ENCODE peak calls at places on chromosomes 11 and 22, in seven cellular contexts. One of them, this sample, is unnamed.

GRCh38 chr11:44889266-44889665 is 61.4 kb downstream of the TP53I11 start:
- DNase-seq in tibial artery: no peak
- DNase-seq in body of pancreas: no peak
- DNase-seq in sigmoid colon: no peak
- DNase-seq in CD4-positive, alpha-beta T cell: no peak
- DNase-seq in osteocyte: no peak
- DNase-seq in pancreas: no peak
- DNase-seq in this sample: no peak

GRCh38 chr11:132106336-132106982 is 736.0 kb downstream of the NTM start:
- DNase-seq in tibial artery: no peak
- DNase-seq in osteocyte: no peak
- DNase-seq in sigmoid colon: no peak
- DNase-seq in pancreas: no peak
- DNase-seq in body of pancreas: no peak
- DNase-seq in CD4-positive, alpha-beta T cell: no peak
- DNase-seq in this sample: no peak

GRCh38 chr11:43810929-43811596 is 69.6 kb upstream of the ALKBH3 start:
- DNase-seq in body of pancreas: no peak
- DNase-seq in osteocyte: no peak
- DNase-seq in sigmoid colon: no peak
- DNase-seq in CD4-positive, alpha-beta T cell: no peak
- DNase-seq in tibial artery: no peak
- DNase-seq in pancreas: no peak
- DNase-seq in this sample: no peak

GRCh38 chr22:25085930-25086901 is 113.4 kb upstream of the CRYBB3 start:
- DNase-seq in pancreas: no peak
- DNase-seq in CD4-positive, alpha-beta T cell: no peak
- DNase-seq in osteocyte: no peak
- DNase-seq in tibial artery: peak; percentile 69
- DNase-seq in body of pancreas: no peak
- DNase-seq in sigmoid colon: no peak
- DNase-seq in this sample: no peak

GRCh38 chr11:94553938-94554337 is 10.2 kb downstream of the FUT4 start:
- DNase-seq in tibial artery: no peak
- DNase-seq in body of pancreas: no peak
- DNase-seq in pancreas: peak; percentile 26
- DNase-seq in sigmoid colon: no peak
- DNase-seq in CD4-positive, alpha-beta T cell: no peak
- DNase-seq in osteocyte: no peak
- DNase-seq in this sample: no peak

GRCh38 chr11:43268786-43269185 is 43.0 kb upstream of the API5 start:
- DNase-seq in tibial artery: no peak
- DNase-seq in sigmoid colon: no peak
- DNase-seq in CD4-positive, alpha-beta T cell: no peak
- DNase-seq in pancreas: no peak
- DNase-seq in body of pancreas: no peak
- DNase-seq in osteocyte: no peak
- DNase-seq in this sample: no peak

GRCh38 chr22:22068025-22068424 is 85.4 kb upstream of the TOP3B start:
- DNase-seq in osteocyte: no peak
- DNase-seq in body of pancreas: no peak
- DNase-seq in tibial artery: no peak
- DNase-seq in sigmoid colon: no peak
- DNase-seq in CD4-positive, alpha-beta T cell: no peak
- DNase-seq in pancreas: no peak
- DNase-seq in this sample: no peak

GRCh38 chr11:62071408-62071807 is 52.4 kb upstream of the INCENP start:
- DNase-seq in osteocyte: no peak
- DNase-seq in CD4-positive, alpha-beta T cell: no peak
- DNase-seq in tibial artery: no peak
- DNase-seq in sigmoid colon: no peak
- DNase-seq in pancreas: no peak
- DNase-seq in body of pancreas: no peak
- DNase-seq in this sample: no peak

GRCh38 chr11:120956710-120957500 is 67.0 kb upstream of the TBCEL start:
- DNase-seq in sigmoid colon: no peak
- DNase-seq in pancreas: no peak
- DNase-seq in CD4-positive, alpha-beta T cell: peak; percentile 7
- DNase-seq in osteocyte: no peak
- DNase-seq in body of pancreas: no peak
- DNase-seq in tibial artery: no peak
- DNase-seq in this sample: no peak

GRCh38 chr11:75474240-75474639 is 41.2 kb upstream of the KLHL35 start:
- DNase-seq in tibial artery: no peak
- DNase-seq in CD4-positive, alpha-beta T cell: no peak
- DNase-seq in body of pancreas: no peak
- DNase-seq in sigmoid colon: no peak
- DNase-seq in pancreas: no peak
- DNase-seq in osteocyte: no peak
- DNase-seq in this sample: no peak

GRCh38 chr22:44360686-44361381 is 48.1 kb upstream of the SHISAL1 start:
- DNase-seq in osteocyte: peak; percentile 93
- DNase-seq in sigmoid colon: peak; percentile 85
- DNase-seq in pancreas: no peak
- DNase-seq in CD4-positive, alpha-beta T cell: no peak
- DNase-seq in tibial artery: peak; percentile 60
- DNase-seq in body of pancreas: no peak
- DNase-seq in this sample: no peak

GRCh38 chr11:128626913-128627665 is 39.7 kb upstream of the ETS1 start:
- DNase-seq in CD4-positive, alpha-beta T cell: no peak
- DNase-seq in osteocyte: no peak
- DNase-seq in body of pancreas: no peak
- DNase-seq in pancreas: no peak
- DNase-seq in sigmoid colon: no peak
- DNase-seq in tibial artery: no peak
- DNase-seq in this sample: no peak

GRCh38 chr11:60159868-60160267 is 23.0 kb downstream of the MS4A6A start:
- DNase-seq in body of pancreas: no peak
- DNase-seq in tibial artery: no peak
- DNase-seq in sigmoid colon: no peak
- DNase-seq in pancreas: no peak
- DNase-seq in osteocyte: no peak
- DNase-seq in CD4-positive, alpha-beta T cell: no peak
- DNase-seq in this sample: no peak

GRCh38 chr22:50081426-50082196 is 3.6 kb downstream of the MLC1 start:
- DNase-seq in pancreas: no peak
- DNase-seq in body of pancreas: no peak
- DNase-seq in sigmoid colon: no peak
- DNase-seq in CD4-positive, alpha-beta T cell: no peak
- DNase-seq in osteocyte: no peak
- DNase-seq in tibial artery: no peak
- DNase-seq in this sample: no peak

GRCh38 chr11:64924910-64925284 is 408 bp downstream of the PPP2R5B start:
- DNase-seq in pancreas: peak; percentile 52
- DNase-seq in CD4-positive, alpha-beta T cell: no peak
- DNase-seq in tibial artery: no peak
- DNase-seq in body of pancreas: peak; percentile 41
- DNase-seq in osteocyte: no peak
- DNase-seq in sigmoid colon: peak; percentile 76
- DNase-seq in this sample: no peak

GRCh38 chr11:8766993-8767374 is 84.4 kb downstream of the RPL27A start:
- DNase-seq in CD4-positive, alpha-beta T cell: no peak
- DNase-seq in osteocyte: no peak
- DNase-seq in pancreas: no peak
- DNase-seq in sigmoid colon: no peak
- DNase-seq in body of pancreas: no peak
- DNase-seq in tibial artery: no peak
- DNase-seq in this sample: no peak

GRCh38 chr11:61472282-61472681 is 36.3 kb upstream of the LRRC10B start:
- DNase-seq in sigmoid colon: peak; percentile 85
- DNase-seq in osteocyte: no peak
- DNase-seq in body of pancreas: no peak
- DNase-seq in pancreas: no peak
- DNase-seq in CD4-positive, alpha-beta T cell: no peak
- DNase-seq in tibial artery: peak; percentile 91
- DNase-seq in this sample: no peak

GRCh38 chr11:121547574-121547973 is 94.8 kb upstream of the SORL1-AS1 start:
- DNase-seq in osteocyte: peak; percentile 25
- DNase-seq in body of pancreas: no peak
- DNase-seq in sigmoid colon: no peak
- DNase-seq in CD4-positive, alpha-beta T cell: no peak
- DNase-seq in pancreas: no peak
- DNase-seq in tibial artery: no peak
- DNase-seq in this sample: no peak

GRCh38 chr11:3030289-3031070 is 26.7 kb downstream of the CARS1 start:
- DNase-seq in sigmoid colon: no peak
- DNase-seq in tibial artery: no peak
- DNase-seq in osteocyte: no peak
- DNase-seq in pancreas: no peak
- DNase-seq in body of pancreas: no peak
- DNase-seq in CD4-positive, alpha-beta T cell: no peak
- DNase-seq in this sample: no peak

GRCh38 chr22:48242461-48242864 is 1480.0 kb downstream of the TBC1D22A start:
- DNase-seq in body of pancreas: no peak
- DNase-seq in CD4-positive, alpha-beta T cell: no peak
- DNase-seq in tibial artery: no peak
- DNase-seq in pancreas: no peak
- DNase-seq in osteocyte: peak; percentile 73
- DNase-seq in sigmoid colon: no peak
- DNase-seq in this sample: no peak

GRCh38 chr11:105718641-105719040 is 108.8 kb downstream of the GRIA4 start:
- DNase-seq in CD4-positive, alpha-beta T cell: no peak
- DNase-seq in pancreas: no peak
- DNase-seq in osteocyte: no peak
- DNase-seq in tibial artery: no peak
- DNase-seq in body of pancreas: no peak
- DNase-seq in sigmoid colon: no peak
- DNase-seq in this sample: no peak

DNA sequence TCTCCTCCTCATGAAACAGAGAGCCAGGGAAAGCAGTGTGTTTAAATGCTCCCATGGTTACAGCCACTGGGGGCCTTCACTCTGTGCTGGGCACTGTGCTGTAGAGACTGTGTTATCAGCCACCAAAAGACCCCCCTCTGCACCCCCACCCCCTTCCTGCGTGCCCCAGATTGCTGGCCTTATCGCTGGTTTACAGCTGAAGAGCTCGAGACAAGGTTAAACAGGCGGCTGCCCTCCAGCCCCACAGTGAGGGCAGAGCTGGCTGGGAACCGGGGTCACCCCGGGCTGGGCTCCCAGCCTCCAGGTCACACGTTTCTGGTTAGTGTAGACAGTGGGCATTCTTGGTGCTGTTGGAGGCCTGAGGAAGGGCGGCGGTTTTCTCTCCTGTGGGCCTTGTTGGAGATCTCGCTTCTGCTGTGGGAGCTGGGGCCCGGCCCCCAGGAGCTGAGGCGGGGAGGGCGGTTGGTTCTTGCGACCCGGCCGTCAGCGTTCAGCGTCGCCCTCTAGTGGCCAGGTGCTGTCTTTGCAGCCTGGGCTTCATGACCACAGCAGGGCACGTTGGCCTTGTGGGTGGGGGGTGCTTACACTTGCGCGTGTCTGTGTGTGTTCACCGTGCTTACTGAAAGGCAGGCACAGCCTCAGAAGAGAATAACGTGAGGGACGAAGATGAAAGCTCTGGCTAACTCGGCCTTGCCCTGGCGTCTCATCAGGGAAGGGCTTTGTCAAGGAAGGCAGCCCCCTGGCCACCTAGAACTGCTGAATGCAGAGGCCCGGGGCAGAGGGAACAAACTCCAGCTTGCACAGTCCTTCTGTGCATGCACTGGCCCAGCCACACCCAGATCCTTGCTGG is 40.8 kb downstream of the TBC1D22A start:
- DNase-seq in sigmoid colon: peak; percentile 68
- DNase-seq in osteocyte: peak; percentile 84
- DNase-seq in tibial artery: no peak
- DNase-seq in pancreas: peak; percentile 67
- DNase-seq in CD4-positive, alpha-beta T cell: peak; percentile 65
- DNase-seq in body of pancreas: peak; percentile 59
- DNase-seq in this sample: peak; percentile 65
- TF ChIP-seq CTCF in sigmoid colon: peak; percentile 81
- TF ChIP-seq CTCF in osteocyte: peak; percentile 78
- TF ChIP-seq CTCF in tibial artery: peak; percentile 67
- TF ChIP-seq CTCF in pancreas: peak; percentile 95
- TF ChIP-seq CTCF in CD4-positive, alpha-beta T cell: peak; percentile 91
- TF ChIP-seq CTCF in body of pancreas: peak; percentile 88
- TF ChIP-seq CTCF in this sample: peak; percentile 99

DNA sequence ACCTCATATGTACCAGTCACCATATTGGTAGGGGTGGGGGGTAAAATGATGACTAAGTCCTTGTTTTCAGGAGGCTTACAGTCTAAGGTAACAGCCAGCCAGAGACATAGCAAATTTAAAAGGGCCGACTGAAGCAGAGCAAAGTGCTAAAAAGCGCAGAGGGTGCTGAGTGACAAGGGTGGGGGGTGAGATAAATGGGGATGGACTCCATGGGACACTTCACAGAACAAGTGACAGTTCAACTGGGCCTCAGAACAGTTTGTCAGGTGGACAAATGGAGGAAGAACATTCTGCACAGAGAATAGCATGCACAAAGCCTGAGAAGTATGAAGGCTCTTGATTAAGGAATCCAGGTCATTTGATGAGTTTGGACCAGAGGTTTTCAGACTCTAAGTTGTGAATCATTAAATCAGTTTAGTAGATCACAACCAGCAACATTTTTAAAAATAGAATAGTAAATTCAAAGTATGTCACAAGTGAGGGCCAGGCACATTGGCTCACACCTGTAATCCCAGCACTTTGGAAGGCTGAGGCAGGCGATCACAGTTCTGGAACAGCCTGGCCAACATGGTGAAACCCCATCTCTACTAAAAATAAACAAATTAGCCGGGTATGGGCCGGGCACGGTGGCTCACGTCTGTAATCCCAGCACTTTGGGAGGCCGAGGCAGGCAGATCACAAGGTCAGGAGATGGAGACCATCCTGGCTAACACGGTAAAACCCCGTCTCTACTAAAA is 14.0 kb downstream of the BBS1 start:
- DNase-seq in tibial artery: no peak
- DNase-seq in pancreas: no peak
- DNase-seq in CD4-positive, alpha-beta T cell: no peak
- DNase-seq in osteocyte: no peak
- DNase-seq in body of pancreas: no peak
- DNase-seq in sigmoid colon: no peak
- DNase-seq in this sample: no peak
- TF ChIP-seq CTCF in tibial artery: no peak
- TF ChIP-seq CTCF in pancreas: no peak
- TF ChIP-seq CTCF in CD4-positive, alpha-beta T cell: no peak
- TF ChIP-seq CTCF in osteocyte: no peak
- TF ChIP-seq CTCF in body of pancreas: no peak
- TF ChIP-seq CTCF in sigmoid colon: no peak
- TF ChIP-seq CTCF in this sample: no peak

DNA sequence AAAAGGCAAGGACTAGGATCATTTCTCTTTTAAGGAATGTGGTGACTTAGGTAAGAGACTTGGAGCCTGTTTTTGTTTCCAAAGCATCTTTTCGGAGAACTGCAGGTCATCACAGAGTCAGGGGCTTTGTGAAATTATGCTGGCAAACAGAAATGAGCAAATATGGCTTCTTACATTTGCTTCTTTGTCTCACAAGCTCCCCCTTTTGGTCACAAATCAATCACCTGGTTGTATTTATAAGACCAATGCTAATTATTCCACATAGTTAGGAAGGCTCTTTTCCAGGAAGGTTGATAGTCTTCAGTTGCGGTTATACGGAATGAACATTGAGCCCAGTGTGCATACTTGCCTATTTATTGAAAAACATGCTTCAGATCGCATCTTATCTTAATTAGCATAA is 34.6 kb upstream of the CEP126 start:
- DNase-seq in sigmoid colon: no peak
- DNase-seq in osteocyte: no peak
- DNase-seq in pancreas: no peak
- DNase-seq in tibial artery: no peak
- DNase-seq in body of pancreas: no peak
- DNase-seq in CD4-positive, alpha-beta T cell: no peak
- DNase-seq in this sample: no peak
- TF ChIP-seq CTCF in sigmoid colon: no peak
- TF ChIP-seq CTCF in osteocyte: peak; percentile 53
- TF ChIP-seq CTCF in pancreas: no peak
- TF ChIP-seq CTCF in tibial artery: no peak
- TF ChIP-seq CTCF in body of pancreas: peak; percentile 14
- TF ChIP-seq CTCF in CD4-positive, alpha-beta T cell: no peak
- TF ChIP-seq CTCF in this sample: peak; percentile 8

GRCh38 chr22:40348025-40348658 is 1.8 kb downstream of the ADSL start:
- DNase-seq in tibial artery: peak; percentile 45
- DNase-seq in CD4-positive, alpha-beta T cell: peak; percentile 58
- DNase-seq in sigmoid colon: no peak
- DNase-seq in osteocyte: no peak
- DNase-seq in pancreas: peak; percentile 47
- DNase-seq in body of pancreas: peak; percentile 48
- DNase-seq in this sample: peak; percentile 50
- TF ChIP-seq CTCF in tibial artery: peak; percentile 48
- TF ChIP-seq CTCF in CD4-positive, alpha-beta T cell: peak; percentile 93
- TF ChIP-seq CTCF in sigmoid colon: peak; percentile 51
- TF ChIP-seq CTCF in osteocyte: peak; percentile 90
- TF ChIP-seq CTCF in pancreas: peak; percentile 33
- TF ChIP-seq CTCF in body of pancreas: peak; percentile 52
- TF ChIP-seq CTCF in this sample: peak; percentile 79